ENCODE peak calls at places on chromosomes 11 and 22, in nine cellular contexts. F, N, P, U, L, M, O, Z and I are unnamed samples.

GRCh38 chr11:126181939-126182730 is 29.3 kb downstream of the RPUSD4 start:
- DNase-seq in F (no peak), N (no peak), P (no peak), U (no peak), L (no peak), M (no peak), O (no peak), Z (no peak), I (no peak)

GRCh38 chr11:28703371-28703770 is 595.2 kb downstream of the METTL15 start:
- DNase-seq in F (no peak), N (no peak), P (no peak), U (no peak), L (no peak), M (no peak), O (no peak), Z (no peak), I (no peak)

GRCh38 chr11:10899542-10899830 is 41.6 kb upstream of the ZBED5 start:
- DNase-seq in F (no peak), N (no peak), P (no peak), U (no peak), L (no peak), M (no peak), O (no peak), Z (no peak), I (no peak)

GRCh38 chr11:30433831-30434230 is 110.9 kb downstream of the ARL14EP start:
- DNase-seq in F (no peak), N (no peak), P (no peak), U (no peak), L (no peak), M (no peak), O (no peak), Z (no peak), I (no peak)

GRCh38 chr22:44603774-44604173 is 98.2 kb upstream of the PRR5 start:
- DNase-seq in F (no peak), N (no peak), P (no peak), U (no peak), L (no peak), M (no peak), O (no peak), Z (no peak), I (no peak)

GRCh38 chr11:45527898-45528297 is 137.5 kb downstream of the CHST1 start:
- DNase-seq in F (no peak), N (no peak), P (no peak), U (no peak), L (no peak), M (no peak), O (peak), Z (no peak), I (no peak)

GRCh38 chr11:95495722-95496121 is 264.7 kb upstream of the SESN3 start:
- DNase-seq in F (no peak), N (no peak), P (no peak), U (no peak), L (no peak), M (no peak), O (no peak), Z (no peak), I (no peak)

GRCh38 chr11:128553662-128554392 is 33.5 kb downstream of the ETS1 start:
- DNase-seq in F (peak), N (no peak), P (no peak), U (no peak), L (peak), M (peak), O (no peak), Z (peak), I (no peak)

GRCh38 chr11:70574725-70575347 is 176.5 kb downstream of the CTTN start:
- DNase-seq in F (no peak), N (no peak), P (no peak), U (no peak), L (no peak), M (no peak), O (no peak), Z (no peak), I (no peak)

GRCh38 chr11:128022007-128022368 is 565.4 kb downstream of the ETS1 start:
- DNase-seq in F (no peak), N (no peak), P (no peak), U (no peak), L (peak), M (no peak), O (no peak), Z (no peak), I (no peak)

GRCh38 chr11:127875076-127875475 is 712.3 kb downstream of the ETS1 start:
- DNase-seq in F (no peak), N (no peak), P (no peak), U (no peak), L (peak), M (no peak), O (no peak), Z (no peak), I (no peak)

GRCh38 chr22:45584121-45584570 is 81.5 kb downstream of the FBLN1 start:
- DNase-seq in F (no peak), N (no peak), P (no peak), U (no peak), L (peak), M (no peak), O (no peak), Z (no peak), I (no peak)

GRCh38 chr11:69483696-69484426 is 2.4 kb downstream of the LINC01488 start:
- DNase-seq in F (no peak), N (no peak), P (no peak), U (no peak), L (no peak), M (peak), O (no peak), Z (no peak), I (no peak)

GRCh38 chr11:120121336-120121735 is 16.6 kb downstream of the TRIM29 start:
- DNase-seq in F (no peak), N (no peak), P (no peak), U (no peak), L (no peak), M (no peak), O (no peak), Z (no peak), I (no peak)

GRCh38 chr11:123546515-123546914 is 107.9 kb downstream of the SCN3B start:
- DNase-seq in F (no peak), N (no peak), P (no peak), U (no peak), L (no peak), M (no peak), O (no peak), Z (no peak), I (no peak)

GRCh38 chr11:44758996-44759395 is 32.2 kb downstream of the TSPAN18 start:
- DNase-seq in F (no peak), N (no peak), P (no peak), U (no peak), L (no peak), M (no peak), O (no peak), Z (no peak), I (no peak)